ENCODE peak calls at places on chromosomes 2 and 18, in six cellular contexts. N, E, X, F, G and M are unnamed samples. For H3K9me3 and H3K4me1, the result is how much of the 10 kb centered on the place peaks cover.

GRCh38 chr18:35178260-35178659 is 62.6 kb upstream of the ZNF397 start:
- DNase-seq in X (no peak), E (peak), N (no peak), F (no peak), G (no peak), M (peak)

GRCh38 chr2:16509042-16509441 is 156.6 kb downstream of the CYRIA start:
- DNase-seq in E (no peak), X (no peak), F (no peak), G (no peak), N (no peak), M (no peak)

GRCh38 chr2:9238927-9239326 is 32.3 kb downstream of the ASAP2 start:
- DNase-seq in F (no peak), E (no peak), G (no peak), X (no peak), N (no peak), M (no peak)

GRCh38 chr2:201122276-201122675 is 6.3 kb downstream of the CFLAR start:
- DNase-seq in X (no peak), G (no peak), F (no peak), E (no peak), N (no peak), M (no peak)

GRCh38 chr18:40529478-40529877 is 1425.6 kb upstream of the PIK3C3 start:
- DNase-seq in G (no peak), X (no peak), F (no peak), E (no peak), N (no peak), M (no peak)

GRCh38 chr2:162244559-162245031 is 1.4 kb upstream of the FAP start:
- DNase-seq in E (no peak), X (no peak), N (peak), G (peak), F (peak), M (peak)

GRCh38 chr2:86807121-86807461 is 16.4 kb upstream of the CD8A start:
- DNase-seq in G (no peak), F (no peak), N (no peak), X (no peak), E (no peak), M (no peak)

GRCh38 chr2:187541086-187542085 is 12.8 kb downstream of the TFPI start:
- DNase-seq in N (no peak), G (peak), F (no peak), E (peak), X (no peak), M (peak)

GRCh38 chr18:50637961-50638622 is 78.2 kb downstream of the MAPK4 start:
- DNase-seq in G (peak), N (no peak), F (no peak), X (no peak), E (peak), M (no peak)

GRCh38 chr2:188631037-188631794 is 339.5 kb downstream of the GULP1 start:
- DNase-seq in G (no peak), X (no peak), N (no peak), E (no peak), F (no peak), M (no peak)

GRCh38 chr2:171728989-171729951 is 42.0 kb downstream of the DYNC1I2 start:
- DNase-seq in G (no peak), X (no peak), E (no peak), F (no peak), N (no peak), M (no peak)

GRCh38 chr18:58338961-58339722 is 289.7 kb downstream of the ALPK2 start:
- DNase-seq in G (no peak), X (no peak), N (no peak), E (no peak), F (no peak), M (no peak)

GRCh38 chr2:233185963-233186362 is 65.5 kb upstream of the ATG16L1 start:
- DNase-seq in N (no peak), E (no peak), G (no peak), X (peak), F (no peak), M (no peak)

GRCh38 chr18:50796495-50796894 is 23.3 kb downstream of the MRO start:
- DNase-seq in E (no peak), X (no peak), F (no peak), G (no peak), N (no peak), M (no peak)

GRCh38 chr18:60053747-60054304 is 154.0 kb downstream of the PMAIP1 start:
- DNase-seq in G (no peak), X (no peak), F (no peak), N (no peak), E (peak), M (peak)

GRCh38 chr2:105438104-105438929 is 39.5 kb upstream of the FHL2 start:
- DNase-seq in F (no peak), N (peak), E (peak), G (no peak), X (no peak), M (peak)

GRCh38 chr2:105294844-105295481 is 34.6 kb downstream of the TGFBRAP1 start:
- DNase-seq in N (no peak), F (no peak), G (no peak), E (peak), X (peak), M (peak)

GRCh38 chr2:43832457-43832856 is 6.2 kb downstream of the ABCG5 start:
- DNase-seq in G (no peak), E (no peak), N (no peak), X (no peak), F (no peak), M (no peak)

GRCh38 chr2:225668606-225669266 is 269.2 kb downstream of the NYAP2 start:
- DNase-seq in F (no peak), N (no peak), G (no peak), X (peak), E (peak), M (peak)

GRCh38 chr2:237663517-237663916 is 36.1 kb downstream of the LRRFIP1 start:
- DNase-seq in E (no peak), X (no peak), N (no peak), F (no peak), G (no peak), M (no peak)

GRCh38 chr2:36371070-36371962 is 15.7 kb downstream of the CRIM1 start:
- DNase-seq in G (no peak), E (no peak), F (no peak), X (no peak), N (no peak), M (peak)

GRCh38 chr2:127569274-127570065 is 34.0 kb downstream of the MYO7B start:
- DNase-seq in X (no peak), G (peak), N (peak), E (peak), F (no peak), M (peak)

GRCh38 chr2:1314254-1314653 is 99.0 kb upstream of the TPO start:
- DNase-seq in N (no peak), F (no peak), G (no peak), X (no peak), E (no peak), M (no peak)

GRCh38 chr2:152813381-152813780 is 95.0 kb downstream of the ARL6IP6 start:
- DNase-seq in N (no peak), G (no peak), F (no peak), E (no peak), X (no peak), M (no peak)

GRCh38 chr2:94947097-94948016 is 76.1 kb downstream of the TEKT4 start:
- DNase-seq in G (no peak), F (no peak), E (no peak), N (no peak), X (no peak), M (no peak)

GRCh38 chr2:26086779-26087178 is 52.9 kb downstream of the RAB10 start:
- DNase-seq in G (no peak), F (no peak), E (no peak), X (no peak), N (no peak), M (no peak)

GRCh38 chr2:242054881-242055801 is 185.6 kb downstream of the RTP5 start:
- DNase-seq in E (no peak), G (no peak), F (no peak), X (no peak), N (no peak), M (no peak)

GRCh38 chr2:147204102-147204501 is 640.7 kb upstream of the ACVR2A start:
- DNase-seq in F (no peak), G (no peak), X (no peak), N (no peak), E (no peak), M (no peak)

GRCh38 chr2:134260726-134261125 is 6.9 kb downstream of the MGAT5 start:
- DNase-seq in G (no peak), E (no peak), F (no peak), N (peak), X (no peak), M (peak)

GRCh38 chr2:191927319-191927867 is 80.5 kb upstream of the CAVIN2 start:
- DNase-seq in E (peak), F (peak), X (no peak), N (peak), G (peak), M (peak)

GRCh38 chr2:44881856-44882255 is 59.6 kb upstream of the SIX3 start:
- DNase-seq in G (no peak), N (no peak), E (no peak), X (no peak), F (no peak), M (no peak)

GRCh38 chr2:23121968-23122648 is 262.9 kb upstream of the KLHL29 start:
- DNase-seq in E (no peak), F (no peak), G (no peak), X (no peak), N (no peak), M (no peak)

DNA sequence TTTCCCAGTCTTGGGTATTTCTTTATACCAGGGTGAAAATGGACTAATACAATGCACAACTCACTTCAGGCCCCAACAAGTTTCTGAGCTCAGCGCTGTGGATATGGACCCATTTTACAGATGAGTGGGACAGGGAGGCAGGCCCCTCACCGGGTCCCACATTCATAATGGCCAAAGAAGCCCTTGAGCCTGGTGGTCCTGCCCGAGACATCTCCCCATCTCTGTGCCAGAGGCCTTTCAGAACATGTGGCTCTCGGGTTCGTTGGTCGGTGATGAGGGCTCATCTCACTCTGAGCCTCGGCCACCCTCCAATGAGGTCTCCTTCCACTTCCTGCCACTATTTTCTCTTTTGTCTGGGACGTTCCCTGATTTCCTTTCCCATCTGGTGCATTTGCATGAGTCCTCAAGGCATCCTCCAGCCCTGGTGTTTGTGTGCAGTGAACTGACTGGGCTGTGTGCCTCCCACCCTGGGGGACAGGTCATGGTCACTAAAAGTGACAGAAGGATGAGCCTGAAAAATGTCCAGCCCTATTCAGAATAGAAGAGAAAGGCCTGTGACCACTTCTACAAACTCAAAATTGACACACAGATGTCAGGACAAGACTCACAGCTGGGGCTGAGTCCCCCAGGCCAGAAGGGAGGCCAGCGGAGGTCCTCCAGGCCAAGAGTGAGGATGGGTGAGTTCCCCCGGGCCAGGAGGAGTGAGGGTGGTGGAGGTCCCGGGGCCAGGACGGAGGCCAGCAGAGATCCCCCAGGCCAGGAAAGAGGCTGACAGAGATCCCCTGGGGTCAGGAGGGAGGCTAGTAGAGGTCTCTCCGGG is 134.5 kb downstream of the PTGR3 start:
- DNase-seq in X (no peak), F (no peak), G (no peak), N (no peak), E (no peak), M (no peak)
- H3K9me3 ChIP-seq in X (under half), F (under half), G (under half), N (under half), E (under half), M (under half)

GRCh38 chr2:158745866-158746382 is 49.2 kb upstream of the DAPL1 start:
- DNase-seq in N (no peak), X (no peak), E (no peak), G (no peak), F (no peak), M (no peak)
- H3K4me1 ChIP-seq in N (under half), X (under half), E (under half), G (under half), F (under half), M (under half)

GRCh38 chr2:236170678-236171212 is 2.6 kb upstream of the GBX2 start:
- DNase-seq in G (no peak), E (no peak), N (no peak), X (no peak), F (no peak), M (no peak)

GRCh38 chr2:236169741-236170654 is 1.8 kb upstream of the GBX2 start:
- DNase-seq in X (no peak), F (no peak), E (no peak), G (no peak), N (no peak), M (no peak)

GRCh38 chr2:236167297-236168109 is 683 bp downstream of the GBX2 start:
- DNase-seq in X (no peak), N (no peak), E (no peak), G (no peak), F (no peak), M (peak)

GRCh38 chr2:236168110-236169067 is at the start of gene GBX2:
- DNase-seq in X (no peak), G (no peak), F (no peak), E (peak), N (no peak), M (peak)

DNA sequence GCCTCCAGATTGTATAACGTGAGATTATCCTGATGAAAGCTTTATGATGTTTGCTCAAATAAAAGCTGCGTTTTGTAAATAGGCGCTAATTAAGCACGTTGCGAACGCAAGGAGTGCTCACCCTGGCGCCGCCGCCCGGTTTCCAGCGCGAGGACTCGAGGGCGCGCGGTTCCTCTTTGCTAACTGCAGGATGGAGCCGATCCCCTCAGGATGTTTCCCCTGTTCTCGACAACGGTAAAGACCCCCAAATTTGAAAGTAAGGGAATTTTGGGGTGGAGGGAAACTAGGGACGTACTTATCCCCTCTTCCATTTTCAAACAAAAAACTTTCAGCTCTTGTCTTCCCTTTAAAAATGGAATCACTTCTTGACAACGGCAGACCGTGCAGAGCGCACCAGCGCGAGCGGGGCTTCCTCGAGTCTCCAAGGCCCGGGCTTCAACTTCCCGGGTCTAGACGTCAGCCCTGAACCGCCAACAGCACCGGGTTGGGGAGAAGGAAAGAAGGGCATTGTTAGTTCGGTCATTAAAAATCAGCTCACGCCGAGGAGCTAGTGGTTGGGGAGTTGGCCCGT is 1.1 kb upstream of the GBX2 start:
- DNase-seq in F (no peak), G (no peak), N (no peak), E (no peak), X (no peak), M (no peak)
- H3K4me3 ChIP-seq in F (no peak), G (no peak), N (no peak), E (no peak), X (no peak), M (no peak)

GRCh38 chr18:78924301-78925192 is 55.1 kb upstream of the SALL3 start:
- DNase-seq in X (no peak), F (no peak), N (no peak), E (no peak), G (no peak), M (no peak)
- H3K9me3 ChIP-seq in X (under half), F (under half), N (under half), E (under half), G (under half), M (under half)

DNA sequence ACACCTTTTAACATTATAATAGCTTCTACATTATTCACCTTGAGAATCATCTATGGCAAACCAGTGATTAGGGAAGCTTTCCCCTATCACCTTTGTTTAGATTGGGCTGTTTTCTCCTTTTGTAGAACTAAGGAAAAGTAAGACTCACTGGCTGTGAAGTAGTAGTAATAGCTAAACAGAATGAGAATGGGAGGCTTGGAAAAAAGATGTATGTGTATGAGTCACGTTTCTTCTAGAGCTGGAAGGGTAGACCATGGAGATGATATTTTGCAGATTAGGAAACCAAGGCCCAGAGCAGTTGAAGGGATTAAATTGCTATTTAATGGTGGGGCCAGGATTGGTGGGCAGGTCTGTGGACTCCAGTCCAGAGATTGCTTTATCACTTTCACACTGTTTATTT is 214.5 kb downstream of the MCFD2 start:
- DNase-seq in N (no peak), E (no peak), F (no peak), G (no peak), X (no peak), M (peak)
- H3K4me1 ChIP-seq in N (half or more), E (under half), F (under half), G (half or more), X (under half), M (under half)

GRCh38 chr2:238882083-238882755 is 34.3 kb downstream of the TWIST2 start:
- DNase-seq in X (no peak), F (no peak), N (no peak), E (no peak), G (no peak), M (no peak)

GRCh38 chr2:238884122-238884811 is 36.4 kb downstream of the TWIST2 start:
- DNase-seq in G (no peak), E (no peak), N (no peak), X (no peak), F (no peak), M (no peak)

GRCh38 chr2:238881353-238882082 is 33.6 kb downstream of the TWIST2 start:
- DNase-seq in F (no peak), G (no peak), E (no peak), X (no peak), N (no peak), M (no peak)

GRCh38 chr2:238884812-238885408 is 37.0 kb downstream of the TWIST2 start:
- DNase-seq in G (no peak), E (no peak), F (no peak), N (no peak), X (no peak), M (no peak)

DNA sequence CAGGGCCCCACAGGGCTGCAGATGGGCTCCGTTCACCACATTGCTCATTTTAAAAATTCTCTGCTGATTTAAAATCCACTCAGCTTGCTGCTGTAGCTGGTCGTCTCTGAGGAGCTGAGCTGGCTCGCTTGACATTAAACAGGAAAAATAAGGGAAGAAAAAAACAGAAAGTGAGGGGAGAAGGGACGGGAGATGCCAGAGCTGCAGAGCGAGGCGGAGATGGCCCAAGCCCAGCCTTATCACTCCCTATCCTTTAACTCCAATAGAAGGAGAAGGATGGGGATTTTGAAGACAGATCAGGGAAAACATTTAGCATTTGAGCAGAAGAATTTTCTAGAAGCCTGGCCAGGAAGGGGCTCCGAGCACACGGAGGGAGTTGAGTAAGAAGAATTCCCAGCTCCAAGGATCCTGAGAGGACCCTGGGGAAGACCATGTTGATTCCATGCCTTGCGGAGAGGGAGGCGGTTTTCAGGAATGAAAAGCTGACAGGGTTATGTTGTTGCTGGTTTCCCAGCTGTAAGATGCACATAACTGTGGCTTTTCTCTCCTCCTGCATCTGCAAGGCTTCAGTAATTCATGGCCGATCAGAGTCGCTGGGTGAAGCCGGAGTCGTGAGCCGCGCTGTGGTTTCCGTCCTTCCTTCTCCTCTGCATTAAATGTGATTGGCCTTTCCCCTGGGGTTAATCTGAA is 35.6 kb downstream of the TWIST2 start:
- DNase-seq in F (no peak), X (no peak), E (no peak), N (no peak), G (no peak), M (no peak)
- H3K4me3 ChIP-seq in F (no peak), X (no peak), E (no peak), N (no peak), G (no peak), M (peak)

GRCh38 chr18:78828131-78828530 is 151.5 kb upstream of the SALL3 start:
- DNase-seq in N (no peak), F (no peak), E (no peak), X (no peak), G (no peak), M (no peak)
- H3K9me3 ChIP-seq in N (under half), F (under half), E (under half), X (under half), G (under half), M (under half)